ENCODE peak calls at places on chromosomes 6 and 20, in six cellular contexts. One of them, this sample, is unnamed.

GRCh38 chr6:44651604-44652003 is 264.1 kb downstream of the CDC5L start:
- DNase-seq in HEK293T: no peak
- DNase-seq in ovary: no peak
- DNase-seq in activated naive CD4-positive, alpha-beta T cell: no peak
- DNase-seq in AG09309: no peak
- DNase-seq in GM18507: no peak
- DNase-seq in this sample: no peak

GRCh38 chr6:53188840-53189232 is 40.2 kb upstream of the GCM1 start:
- DNase-seq in AG09309: no peak
- DNase-seq in GM18507: no peak
- DNase-seq in activated naive CD4-positive, alpha-beta T cell: no peak
- DNase-seq in ovary: no peak
- DNase-seq in HEK293T: no peak
- DNase-seq in this sample: no peak

GRCh38 chr6:5433324-5433723 is 172.0 kb downstream of the FARS2 start:
- DNase-seq in AG09309: no peak
- DNase-seq in GM18507: no peak
- DNase-seq in activated naive CD4-positive, alpha-beta T cell: no peak
- DNase-seq in ovary: no peak
- DNase-seq in HEK293T: no peak
- DNase-seq in this sample: no peak

GRCh38 chr6:98833101-98834059 is 994 bp upstream of the POU3F2 start:
- DNase-seq in AG09309: no peak
- DNase-seq in GM18507: no peak
- DNase-seq in ovary: peak
- DNase-seq in HEK293T: peak
- DNase-seq in activated naive CD4-positive, alpha-beta T cell: no peak
- DNase-seq in this sample: no peak

GRCh38 chr6:135180458-135181332 is at the start of gene MYB:
- DNase-seq in AG09309: no peak
- DNase-seq in HEK293T: peak
- DNase-seq in ovary: no peak
- DNase-seq in GM18507: peak
- DNase-seq in activated naive CD4-positive, alpha-beta T cell: peak
- DNase-seq in this sample: no peak

GRCh38 chr20:3082306-3082951 is 2.1 kb downstream of the AVP start:
- DNase-seq in activated naive CD4-positive, alpha-beta T cell: no peak
- DNase-seq in ovary: no peak
- DNase-seq in AG09309: no peak
- DNase-seq in HEK293T: no peak
- DNase-seq in GM18507: no peak
- DNase-seq in this sample: no peak

GRCh38 chr6:147285087-147285855 is 81.1 kb downstream of the STXBP5 start:
- DNase-seq in ovary: no peak
- DNase-seq in activated naive CD4-positive, alpha-beta T cell: no peak
- DNase-seq in AG09309: peak
- DNase-seq in HEK293T: peak
- DNase-seq in GM18507: peak
- DNase-seq in this sample: no peak

GRCh38 chr6:163329991-163330390 is 84.5 kb upstream of the QKI start:
- DNase-seq in ovary: no peak
- DNase-seq in GM18507: no peak
- DNase-seq in HEK293T: no peak
- DNase-seq in activated naive CD4-positive, alpha-beta T cell: no peak
- DNase-seq in AG09309: no peak
- DNase-seq in this sample: no peak

This sample was measured in GM12878.